ENCODE peak calls at places on chromosomes 6 and 20, in five cellular contexts. C is HCT116, J is GM12878, S is endothelial cell of umbilical vein, Q is SK-N-SH. W is an unnamed sample. For H3K79me2, the result is how much of the 10 kb centered on the place peaks cover.

GRCh38 chr6:145544031-145544430 is 191.3 kb downstream of the EPM2A start:
- DNase-seq in C (peak), S (no peak), J (no peak), Q (no peak), W (no peak)

GRCh38 chr6:129989396-129989795 is 29.0 kb upstream of the L3MBTL3 start:
- DNase-seq in J (no peak), C (no peak), Q (no peak), S (no peak), W (no peak)

GRCh38 chr6:16562498-16562897 is 198.8 kb downstream of the ATXN1 start:
- DNase-seq in J (no peak), S (no peak), Q (no peak), C (no peak), W (no peak)

GRCh38 chr6:155693573-155694428 is 238.2 kb upstream of the NOX3 start:
- DNase-seq in S (no peak), J (no peak), C (no peak), Q (no peak), W (no peak)

GRCh38 chr6:17397764-17398194 is 4.4 kb downstream of the CAP2 start:
- DNase-seq in J (no peak), C (no peak), S (peak), Q (no peak), W (no peak)

GRCh38 chr20:14925286-14925685 is 587.9 kb upstream of the FLRT3 start:
- DNase-seq in Q (no peak), J (no peak), S (peak), C (no peak), W (no peak)

GRCh38 chr20:42612262-42612661 is 577.4 kb downstream of the PTPRT start:
- DNase-seq in C (no peak), Q (no peak), J (no peak), S (no peak), W (no peak)

GRCh38 chr20:19807901-19808300 is 49.8 kb downstream of the RIN2 start:
- DNase-seq in C (no peak), S (no peak), J (no peak), Q (no peak), W (no peak)

GRCh38 chr6:166586424-166587156 is at the start of gene RAMACL:
- DNase-seq in Q (peak), J (peak), S (no peak), C (peak), W (peak)

GRCh38 chr20:47347661-47348462 is 8.6 kb downstream of the ZMYND8 start:
- DNase-seq in S (no peak), Q (no peak), C (no peak), J (no peak), W (no peak)

GRCh38 chr20:47350691-47351545 is 5.6 kb downstream of the ZMYND8 start:
- DNase-seq in J (no peak), Q (no peak), C (no peak), S (peak), W (no peak)

GRCh38 chr20:47348539-47349142 is 7.9 kb downstream of the ZMYND8 start:
- DNase-seq in S (peak), C (no peak), Q (no peak), J (no peak), W (no peak)

GRCh38 chr20:47350181-47350550 is 6.3 kb downstream of the ZMYND8 start:
- DNase-seq in J (no peak), S (no peak), Q (no peak), C (no peak), W (no peak)

GRCh38 chr20:47349365-47350180 is 6.9 kb downstream of the ZMYND8 start:
- DNase-seq in J (no peak), C (no peak), S (peak), Q (no peak), W (no peak)
- H3K79me2 ChIP-seq in J (half or more), C (half or more), S (half or more), Q (half or more), W (under half)

GRCh38 chr6:151310852-151311767 is 71.3 kb downstream of the AKAP12 start:
- DNase-seq in Q (peak), C (no peak), J (no peak), S (no peak), W (no peak)

GRCh38 chr6:151317206-151317994 is 74.0 kb downstream of the ZBTB2 start:
- DNase-seq in J (no peak), Q (no peak), S (peak), C (no peak), W (no peak)

GRCh38 chr6:151307501-151307900 is 67.7 kb downstream of the AKAP12 start:
- DNase-seq in C (no peak), Q (no peak), J (no peak), S (no peak), W (no peak)

GRCh38 chr6:151317995-151318365 is 73.4 kb downstream of the ZBTB2 start:
- DNase-seq in Q (no peak), S (no peak), J (no peak), C (no peak), W (no peak)

GRCh38 chr6:151313060-151313459 is 73.3 kb downstream of the AKAP12 start:
- DNase-seq in J (no peak), S (peak), C (no peak), Q (no peak), W (peak)
- TF ChIP-seq MAX in J (no peak), S (peak), C (no peak), Q (no peak), W (peak)

DNA sequence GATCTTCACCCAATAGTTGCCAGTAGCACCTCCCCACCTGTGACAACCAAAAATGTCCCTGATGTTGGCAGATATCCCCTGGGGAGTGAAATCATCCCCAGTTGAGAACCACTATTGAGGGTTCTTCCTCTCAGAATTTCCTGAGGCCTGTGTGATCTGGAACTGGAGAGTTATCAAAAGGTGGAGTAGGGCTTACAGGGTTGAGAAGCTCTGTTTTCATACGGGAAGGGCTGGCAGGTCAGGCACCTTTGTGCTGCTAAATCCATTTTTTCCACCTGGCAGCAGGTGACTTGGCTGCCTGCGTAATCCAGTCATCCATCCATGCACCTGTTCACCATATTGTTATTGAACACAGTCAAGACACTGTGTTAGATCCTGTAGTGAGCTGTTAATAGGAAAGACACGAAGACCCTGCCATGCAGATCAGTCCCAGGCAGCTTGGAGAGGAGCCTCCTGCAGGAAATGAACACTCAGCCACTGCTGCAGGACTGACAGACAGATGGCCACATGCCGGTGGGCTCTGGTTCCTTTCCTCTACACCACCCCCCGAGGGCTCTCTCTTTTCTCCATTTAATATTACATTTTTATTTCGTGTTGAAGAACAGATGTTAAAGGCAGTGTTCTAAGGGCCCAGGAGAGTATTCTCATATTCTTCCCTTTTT is 5.4 kb downstream of the DUSP22 start:
- DNase-seq in C (no peak), Q (no peak), J (no peak), S (no peak), W (no peak)
- H3K79me2 ChIP-seq in C (under half), Q (under half), J (half or more), S (under half), W (under half)

DNA sequence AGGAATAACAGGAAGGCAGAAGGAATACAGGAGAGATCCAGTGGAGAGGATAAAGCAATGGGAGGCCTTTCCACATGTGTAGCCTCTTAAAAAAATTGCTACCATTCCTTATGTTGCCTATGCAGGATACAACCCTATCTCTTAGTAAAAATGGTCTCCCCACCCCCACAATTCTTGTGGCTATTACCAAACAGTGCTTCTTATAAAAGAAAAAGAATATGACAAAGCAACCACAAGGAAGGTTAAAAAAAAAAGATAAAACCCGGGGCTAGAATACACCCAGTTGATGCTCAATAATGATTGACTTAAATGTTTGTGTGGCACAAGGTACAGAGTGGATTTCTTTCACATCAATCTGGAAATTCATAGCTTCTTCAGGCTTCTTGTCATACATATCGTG is 250.9 kb downstream of the HIVEP2 start:
- DNase-seq in Q (no peak), J (no peak), S (no peak), C (no peak), W (no peak)
- TF ChIP-seq MAX in Q (no peak), J (no peak), S (no peak), C (no peak), W (no peak)

GRCh38 chr20:57380081-57380750 is 11.0 kb upstream of the RBM38 start:
- DNase-seq in C (no peak), Q (no peak), S (no peak), J (no peak), W (no peak)

GRCh38 chr20:57377350-57377749 is 13.8 kb upstream of the RBM38 start:
- DNase-seq in S (no peak), Q (no peak), C (no peak), J (no peak), W (no peak)

GRCh38 chr20:57378646-57379262 is 12.4 kb upstream of the RBM38 start:
- DNase-seq in Q (no peak), S (no peak), C (no peak), J (no peak), W (no peak)

GRCh38 chr20:57378107-57378506 is 13.1 kb upstream of the RBM38 start:
- DNase-seq in J (no peak), Q (no peak), C (no peak), S (no peak), W (no peak)

GRCh38 chr20:57379263-57379647 is 11.9 kb upstream of the RBM38 start:
- DNase-seq in Q (no peak), S (no peak), J (no peak), C (no peak), W (no peak)
- H3K79me2 ChIP-seq in Q (under half), S (under half), J (under half), C (under half), W (under half)

GRCh38 chr6:107202876-107203468 is 87.7 kb upstream of the BEND3 start:
- DNase-seq in J (no peak), C (no peak), S (no peak), Q (no peak), W (no peak)
- TF ChIP-seq MAX in J (no peak), C (no peak), S (no peak), Q (no peak), W (no peak)

GRCh38 chr6:44250067-44250717 is 3.3 kb downstream of the HSP90AB1 start:
- DNase-seq in S (no peak), J (no peak), C (no peak), Q (no peak), W (no peak)

GRCh38 chr6:44254201-44254956 is 2.9 kb downstream of the SLC35B2 start:
- DNase-seq in J (no peak), Q (no peak), S (no peak), C (no peak), W (peak)

GRCh38 chr6:44250718-44251123 is 3.8 kb downstream of the HSP90AB1 start:
- DNase-seq in Q (no peak), C (no peak), J (no peak), S (no peak), W (no peak)

GRCh38 chr6:44253307-44254101 is 3.8 kb downstream of the SLC35B2 start:
- DNase-seq in C (no peak), Q (no peak), S (peak), J (no peak), W (no peak)

GRCh38 chr6:44251576-44252524 is 4.9 kb downstream of the HSP90AB1 start:
- DNase-seq in C (no peak), J (no peak), Q (no peak), S (no peak), W (no peak)
- H3K79me2 ChIP-seq in C (half or more), J (half or more), Q (half or more), S (half or more), W (half or more)

W was measured in H1.